ENCODE peak calls at places on chromosome 12, in seven cellular contexts. A is AG04450, Z is psoas muscle, W is hepatocyte, N is lower leg skin, G is left ventricle myocardium inferior, J is Calu3. V is an unnamed sample.

GRCh38 chr12:66066071-66066928 is 64.2 kb downstream of the LLPH start:
- DNase-seq in A (peak; percentile 59), Z (no peak), W (no peak), N (no peak), G (no peak), J (peak; percentile 44), V (no peak)

GRCh38 chr12:58167622-58168021 is 226.3 kb downstream of the ATP23 start:
- DNase-seq in A (no peak), Z (no peak), W (no peak), N (no peak), G (no peak), J (no peak), V (no peak)

GRCh38 chr12:80058586-80058985 is 40.8 kb upstream of the OTOGL start:
- DNase-seq in A (no peak), Z (no peak), W (no peak), N (no peak), G (no peak), J (no peak), V (no peak)

GRCh38 chr12:81288651-81289050 is 210.8 kb downstream of the ACSS3 start:
- DNase-seq in A (no peak), Z (no peak), W (no peak), N (no peak), G (no peak), J (no peak), V (no peak)

GRCh38 chr12:109721276-109721675 is 7.7 kb downstream of the FAM222A start:
- DNase-seq in A (no peak), Z (no peak), W (no peak), N (no peak), G (peak; percentile 39), J (no peak), V (no peak)

GRCh38 chr12:1878214-1878613 is 40.2 kb downstream of the CACNA2D4 start:
- DNase-seq in A (no peak), Z (no peak), W (peak; percentile 0), N (peak; percentile 74), G (no peak), J (no peak), V (no peak)

GRCh38 chr12:80218925-80219714 is 119.8 kb downstream of the OTOGL start:
- DNase-seq in A (no peak), Z (no peak), W (peak; percentile 35), N (no peak), G (peak; percentile 15), J (peak; percentile 5), V (no peak)

GRCh38 chr12:132836803-132837331 is 8.2 kb upstream of the GOLGA3 start:
- DNase-seq in A (no peak), Z (no peak), W (no peak), N (no peak), G (no peak), J (no peak), V (no peak)

GRCh38 chr12:105552056-105552455 is 221.6 kb downstream of the C12orf75 start:
- DNase-seq in A (no peak), Z (no peak), W (no peak), N (no peak), G (no peak), J (no peak), V (no peak)

GRCh38 chr12:88903333-88903732 is 323.1 kb upstream of the KITLG start:
- DNase-seq in A (no peak), Z (no peak), W (no peak), N (no peak), G (no peak), J (no peak), V (no peak)

GRCh38 chr12:118611295-118611694 is 234.9 kb downstream of the SUDS3 start:
- DNase-seq in A (no peak), Z (no peak), W (no peak), N (no peak), G (no peak), J (no peak), V (no peak)

GRCh38 chr12:50032516-50033316 is 7.4 kb upstream of the RACGAP1 start:
- DNase-seq in A (no peak), Z (no peak), W (no peak), N (peak; percentile 86), G (no peak), J (no peak), V (no peak)

GRCh38 chr12:5505751-5506150 is 73.8 kb downstream of the NTF3 start:
- DNase-seq in A (no peak), Z (no peak), W (no peak), N (no peak), G (no peak), J (no peak), V (no peak)

GRCh38 chr12:102958073-102958829 is 777 bp downstream of the ASCL1 start:
- DNase-seq in A (no peak), Z (no peak), W (peak; percentile 60), N (no peak), G (no peak), J (no peak), V (no peak)

DNA sequence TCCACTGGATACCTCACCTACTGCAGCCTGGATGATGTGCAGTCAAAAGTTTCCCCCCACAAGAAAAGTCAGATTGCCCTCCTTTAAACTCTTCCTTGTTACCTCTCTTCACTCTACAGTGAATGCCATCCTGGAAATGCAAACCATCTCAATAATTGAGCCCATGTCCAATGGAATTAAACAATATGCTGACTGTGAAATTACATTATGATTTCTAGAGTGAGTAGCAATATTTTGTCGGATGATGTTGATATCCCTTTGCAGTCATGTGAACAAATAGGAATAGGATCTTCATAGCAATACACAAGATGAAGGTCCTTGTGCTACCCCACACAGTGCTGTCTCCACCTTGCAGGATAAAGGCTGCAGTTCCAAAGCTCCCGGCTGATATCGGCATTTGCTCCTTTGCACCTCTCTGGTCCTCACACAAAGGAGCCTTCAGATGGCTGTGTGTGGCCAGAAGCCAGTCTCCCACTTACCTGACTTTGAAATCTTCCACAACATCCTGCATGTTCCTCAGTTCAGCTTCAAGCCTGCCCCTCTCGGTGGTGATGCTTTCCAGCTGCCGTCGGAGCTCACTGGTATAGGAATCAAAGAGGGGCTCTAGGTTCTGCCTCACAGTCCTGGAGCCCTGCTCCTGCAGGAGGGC is 1.5 kb downstream of the KRT75 start:
- DNase-seq in A (no peak), Z (no peak), W (no peak), N (peak; percentile 50), G (no peak), J (no peak), V (no peak)
- TF ChIP-seq CTCF in A (no peak), Z (no peak), W (no peak), N (no peak), G (no peak), J (no peak), V (no peak)

DNA sequence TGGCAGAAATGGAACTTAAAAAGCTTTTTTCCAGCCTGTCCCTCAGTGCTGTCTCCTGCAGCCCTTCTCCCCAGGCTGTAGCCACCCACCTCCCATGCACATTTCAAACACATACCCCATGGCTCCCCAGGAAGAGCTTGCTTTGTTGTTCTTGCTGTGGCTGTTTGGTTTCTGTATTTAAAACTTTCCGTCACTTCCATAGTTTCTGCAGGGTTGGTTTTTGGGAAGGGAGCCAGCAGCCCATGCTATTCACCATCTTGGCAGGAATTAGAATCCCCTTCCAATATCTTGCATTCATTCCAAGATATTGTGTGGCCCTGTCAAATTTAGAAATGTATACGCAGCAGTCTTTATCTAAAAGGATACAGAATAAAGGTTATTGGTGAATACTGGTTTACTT is 29.6 kb downstream of the CFAP251 start:
- DNase-seq in A (no peak), Z (no peak), W (no peak), N (no peak), G (no peak), J (no peak), V (no peak)
- TF ChIP-seq CTCF in A (no peak), Z (no peak), W (no peak), N (no peak), G (no peak), J (no peak), V (no peak)

GRCh38 chr12:54300732-54301427 is at the start of gene NFE2:
- DNase-seq in A (peak; percentile 51), Z (peak; percentile 74), W (peak; percentile 87), N (peak; percentile 92), G (peak; percentile 37), J (peak; percentile 77), V (peak; percentile 52)
- TF ChIP-seq CTCF in A (peak; percentile 19), Z (no peak), W (no peak), N (no peak), G (no peak), J (no peak), V (no peak)

GRCh38 chr12:17928708-17929366 is 161.2 kb downstream of the RERGL start:
- DNase-seq in A (no peak), Z (no peak), W (peak; percentile 30), N (no peak), G (no peak), J (peak; percentile 22), V (no peak)
- TF ChIP-seq CTCF in A (no peak), Z (no peak), W (peak; percentile 23), N (no peak), G (no peak), J (peak; percentile 38), V (no peak)